ENCODE peak calls at places on chromosomes 11 and 22, in four cellular contexts. T, C, S and L are unnamed samples.

GRCh38 chr22:19665784-19666662 is 48.3 kb upstream of the SEPTIN5 start:
- DNase-seq in T (no peak), C (peak; percentile 36), S (no peak), L (no peak)

GRCh38 chr22:44019416-44019815 is 4.7 kb upstream of the PARVB start:
- DNase-seq in T (no peak), C (no peak), S (no peak), L (no peak)

GRCh38 chr11:92941676-92942571 is 27.5 kb upstream of the MTNR1B start:
- DNase-seq in T (no peak), C (peak; percentile 37), S (peak; percentile 18), L (no peak)

GRCh38 chr11:128501008-128501407 is 86.3 kb downstream of the ETS1 start:
- DNase-seq in T (no peak), C (no peak), S (no peak), L (no peak)

GRCh38 chr22:44582016-44582415 is 84.0 kb upstream of the RTL6 start:
- DNase-seq in T (no peak), C (no peak), S (no peak), L (no peak)

GRCh38 chr11:125080531-125080911 is 17.4 kb downstream of the SLC37A2 start:
- DNase-seq in T (no peak), C (no peak), S (no peak), L (no peak)

GRCh38 chr22:23029521-23030228 is 40.6 kb upstream of the GNAZ start:
- DNase-seq in T (no peak), C (peak; percentile 44), S (no peak), L (no peak)

GRCh38 chr11:76263166-76263565 is 56.9 kb upstream of the WNT11 start:
- DNase-seq in T (no peak), C (no peak), S (no peak), L (no peak)

GRCh38 chr11:17988465-17988864 is 24.4 kb downstream of the SERGEF start:
- DNase-seq in T (no peak), C (no peak), S (no peak), L (no peak)

GRCh38 chr22:27642104-27642800 is 159.3 kb downstream of the MN1 start:
- DNase-seq in T (no peak), C (no peak), S (no peak), L (no peak)

GRCh38 chr11:105070221-105070789 is 25.2 kb upstream of the CARD16 start:
- DNase-seq in T (no peak), C (no peak), S (no peak), L (no peak)

GRCh38 chr22:29690481-29690880 is 29.3 kb upstream of the CABP7 start:
- DNase-seq in T (no peak), C (no peak), S (no peak), L (no peak)
- TF ChIP-seq EGR1 in T (no peak), C (no peak), S (no peak), L (no peak)

GRCh38 chr11:8384199-8384821 is 120.6 kb upstream of the LMO1 start:
- DNase-seq in T (no peak), C (peak; percentile 25), S (no peak), L (no peak)
- TF ChIP-seq YY1 in T (peak; percentile 36), C (no peak), S (no peak), L (no peak)

DNA sequence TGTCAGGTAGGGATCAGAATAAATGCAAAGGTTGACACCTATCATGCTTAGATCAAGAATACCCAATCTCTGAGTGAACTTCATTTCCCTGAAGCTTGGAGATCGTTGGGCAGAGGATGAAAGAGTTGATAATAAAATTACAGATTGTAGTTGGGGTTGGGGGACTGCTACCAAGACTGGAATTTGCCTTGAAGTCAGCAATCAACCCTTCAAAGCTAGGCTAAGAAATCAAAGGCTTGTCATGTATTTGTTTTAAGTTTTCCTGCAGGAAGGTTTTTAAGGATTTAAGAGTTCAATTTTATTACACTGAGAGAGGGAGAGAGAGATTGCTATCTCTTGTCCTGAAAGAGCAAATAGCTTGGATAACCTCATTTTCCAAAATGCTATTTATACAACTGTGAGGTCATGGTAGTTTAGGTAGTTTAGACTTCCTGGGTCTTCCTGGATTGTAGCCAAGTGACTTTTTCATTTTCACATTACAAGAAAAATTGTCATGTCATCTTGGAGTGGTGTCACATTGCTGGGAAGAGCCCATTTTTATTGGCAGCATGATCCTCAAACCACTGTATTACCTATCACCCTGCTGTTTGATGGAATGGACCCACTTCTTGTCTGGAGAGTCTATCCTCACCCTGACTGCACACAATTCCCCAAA is 10.1 kb upstream of the PRSS23 start:
- DNase-seq in T (no peak), C (no peak), S (no peak), L (no peak)
- TF ChIP-seq EGR1 in T (no peak), C (no peak), S (no peak), L (no peak)

GRCh38 chr11:15800121-15800800 is 556.1 kb downstream of the SOX6 start:
- DNase-seq in T (no peak), C (no peak), S (no peak), L (no peak)

GRCh38 chr11:15793032-15793996 is 563.0 kb downstream of the SOX6 start:
- DNase-seq in T (no peak), C (no peak), S (no peak), L (no peak)

GRCh38 chr11:15794361-15795150 is 561.8 kb downstream of the SOX6 start:
- DNase-seq in T (no peak), C (no peak), S (no peak), L (no peak)

GRCh38 chr11:15801126-15801525 is 555.2 kb downstream of the SOX6 start:
- DNase-seq in T (no peak), C (no peak), S (no peak), L (no peak)

GRCh38 chr11:15795378-15795777 is 561.0 kb downstream of the SOX6 start:
- DNase-seq in T (no peak), C (no peak), S (no peak), L (no peak)
- TF ChIP-seq YY1 in T (no peak), C (no peak), S (no peak), L (no peak)

GRCh38 chr11:1231396-1232327 is 8.8 kb downstream of the MUC5B start:
- DNase-seq in T (peak; percentile 43), C (peak; percentile 8), S (no peak), L (no peak)

GRCh38 chr11:1229471-1230120 is 6.7 kb downstream of the MUC5B start:
- DNase-seq in T (peak; percentile 38), C (peak; percentile 7), S (no peak), L (no peak)

GRCh38 chr11:1228921-1229451 is 6.1 kb downstream of the MUC5B start:
- DNase-seq in T (peak; percentile 42), C (peak; percentile 8), S (no peak), L (no peak)

GRCh38 chr11:1230121-1230455 is 7.2 kb downstream of the MUC5B start:
- DNase-seq in T (peak; percentile 36), C (peak; percentile 8), S (no peak), L (no peak)

DNA sequence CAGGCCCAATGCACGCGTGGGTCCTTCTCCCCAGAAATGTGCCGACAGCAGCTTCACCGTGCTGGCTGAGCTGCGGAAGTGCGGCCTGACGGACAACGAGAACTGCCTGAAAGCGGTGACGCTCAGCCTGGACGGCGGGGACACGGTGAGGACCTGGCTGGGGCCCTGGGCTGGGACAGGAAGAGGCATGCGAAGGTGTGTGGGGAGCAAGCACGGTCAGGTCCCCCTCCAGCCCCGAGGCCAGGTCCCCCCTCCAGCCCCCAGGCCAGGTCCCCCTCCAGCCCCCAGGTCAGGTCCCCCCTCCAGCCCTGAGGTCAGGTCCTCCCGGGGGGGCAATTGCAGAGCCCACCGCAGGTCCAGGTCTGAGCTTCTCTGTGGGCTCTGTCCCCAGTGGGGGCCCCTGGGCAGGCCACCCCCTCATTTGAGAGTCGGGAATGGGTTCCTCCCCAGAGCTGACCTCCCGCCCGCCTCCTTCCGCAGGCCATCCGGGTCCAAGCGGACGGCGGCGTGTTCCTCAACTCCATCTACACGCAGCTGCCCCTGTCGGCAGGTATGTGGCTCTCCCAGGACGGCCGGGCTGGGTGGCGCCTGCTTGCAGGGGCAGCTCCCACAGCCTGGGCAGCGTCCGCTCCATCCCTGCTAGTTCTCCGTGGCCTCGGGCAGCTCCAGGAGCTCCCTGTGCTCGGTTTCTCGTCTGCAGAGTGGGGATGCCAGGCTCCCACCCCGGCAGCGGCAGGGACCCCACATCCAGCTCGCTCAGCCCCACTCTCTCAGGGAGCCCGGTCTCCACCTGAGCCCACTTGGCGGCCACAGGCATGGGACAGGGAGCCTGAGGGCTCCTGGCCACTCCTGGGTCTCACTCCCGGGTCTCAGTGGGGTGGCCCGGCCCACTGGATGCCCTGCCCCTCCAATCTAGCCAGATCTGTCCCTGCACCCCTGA is 7.9 kb downstream of the MUC5B start:
- DNase-seq in T (peak; percentile 41), C (peak; percentile 25), S (no peak), L (no peak)
- TF ChIP-seq EGR1 in T (no peak), C (no peak), S (no peak), L (no peak)

GRCh38 chr22:17087176-17088131 is 2.7 kb downstream of the IL17RA start:
- DNase-seq in T (no peak), C (no peak), S (no peak), L (peak; percentile 55)
- TF ChIP-seq YY1 in T (no peak), C (no peak), S (no peak), L (no peak)